ENCODE peak calls at places on chromosomes 1 and 21, in eight cellular contexts. One of them, this sample, is unnamed.

GRCh38 chr1:185917646-185918045 is 183.5 kb downstream of the HMCN1 start:
- DNase-seq in neural progenitor cell: peak; percentile 56
- DNase-seq in prostate gland: no peak
- DNase-seq in astrocyte: peak; percentile 33
- DNase-seq in uterus: no peak
- DNase-seq in testis: no peak
- DNase-seq in mesendoderm: peak; percentile 77
- DNase-seq in psoas muscle: no peak
- DNase-seq in this sample: no peak

GRCh38 chr1:240804475-240804874 is 192.5 kb upstream of the GREM2 start:
- DNase-seq in mesendoderm: no peak
- DNase-seq in psoas muscle: no peak
- DNase-seq in astrocyte: peak; percentile 68
- DNase-seq in uterus: no peak
- DNase-seq in testis: no peak
- DNase-seq in prostate gland: no peak
- DNase-seq in neural progenitor cell: no peak
- DNase-seq in this sample: no peak

GRCh38 chr1:156124557-156125483 is 10.3 kb downstream of the LMNA start:
- DNase-seq in neural progenitor cell: no peak
- DNase-seq in astrocyte: no peak
- DNase-seq in mesendoderm: no peak
- DNase-seq in uterus: peak; percentile 61
- DNase-seq in testis: peak; percentile 71
- DNase-seq in psoas muscle: peak; percentile 55
- DNase-seq in prostate gland: peak; percentile 64
- DNase-seq in this sample: peak; percentile 71

GRCh38 chr1:153404768-153405167 is 11.6 kb upstream of the S100A7A start:
- DNase-seq in psoas muscle: peak; percentile 28
- DNase-seq in testis: peak; percentile 61
- DNase-seq in prostate gland: no peak
- DNase-seq in astrocyte: no peak
- DNase-seq in neural progenitor cell: peak; percentile 24
- DNase-seq in uterus: no peak
- DNase-seq in mesendoderm: peak; percentile 54
- DNase-seq in this sample: no peak

GRCh38 chr1:93874025-93874651 is 4.9 kb downstream of the DNTTIP2 start:
- DNase-seq in psoas muscle: no peak
- DNase-seq in mesendoderm: peak; percentile 74
- DNase-seq in neural progenitor cell: peak; percentile 56
- DNase-seq in prostate gland: no peak
- DNase-seq in uterus: no peak
- DNase-seq in testis: no peak
- DNase-seq in astrocyte: no peak
- DNase-seq in this sample: no peak

GRCh38 chr1:36520056-36520455 is 37.3 kb upstream of the CSF3R start:
- DNase-seq in psoas muscle: no peak
- DNase-seq in testis: no peak
- DNase-seq in uterus: no peak
- DNase-seq in neural progenitor cell: peak; percentile 29
- DNase-seq in astrocyte: no peak
- DNase-seq in prostate gland: no peak
- DNase-seq in mesendoderm: no peak
- DNase-seq in this sample: no peak

GRCh38 chr1:90133133-90133532 is 138.2 kb downstream of the ZNF326 start:
- DNase-seq in neural progenitor cell: peak; percentile 80
- DNase-seq in testis: peak; percentile 21
- DNase-seq in psoas muscle: no peak
- DNase-seq in mesendoderm: peak; percentile 71
- DNase-seq in astrocyte: peak; percentile 10
- DNase-seq in prostate gland: no peak
- DNase-seq in uterus: no peak
- DNase-seq in this sample: no peak

GRCh38 chr1:97451944-97452343 is 468.9 kb downstream of the DPYD start:
- DNase-seq in astrocyte: no peak
- DNase-seq in psoas muscle: no peak
- DNase-seq in uterus: no peak
- DNase-seq in mesendoderm: no peak
- DNase-seq in prostate gland: no peak
- DNase-seq in testis: no peak
- DNase-seq in neural progenitor cell: no peak
- DNase-seq in this sample: no peak

GRCh38 chr1:52636701-52637695 is 4.0 kb downstream of the SHISAL2A start:
- DNase-seq in astrocyte: no peak
- DNase-seq in mesendoderm: peak; percentile 90
- DNase-seq in testis: no peak
- DNase-seq in psoas muscle: no peak
- DNase-seq in prostate gland: no peak
- DNase-seq in neural progenitor cell: peak; percentile 14
- DNase-seq in uterus: no peak
- DNase-seq in this sample: no peak

GRCh38 chr1:50474859-50475809 is 51.9 kb upstream of the DMRTA2 start:
- DNase-seq in neural progenitor cell: peak; percentile 56
- DNase-seq in prostate gland: no peak
- DNase-seq in uterus: no peak
- DNase-seq in astrocyte: no peak
- DNase-seq in psoas muscle: no peak
- DNase-seq in mesendoderm: peak; percentile 79
- DNase-seq in testis: no peak
- DNase-seq in this sample: no peak

GRCh38 chr1:234597894-234598293 is 12.1 kb downstream of the IRF2BP2 start:
- DNase-seq in mesendoderm: peak; percentile 61
- DNase-seq in astrocyte: no peak
- DNase-seq in testis: no peak
- DNase-seq in uterus: no peak
- DNase-seq in prostate gland: no peak
- DNase-seq in psoas muscle: no peak
- DNase-seq in neural progenitor cell: peak; percentile 56
- DNase-seq in this sample: no peak

GRCh38 chr21:38303300-38303699 is 46.5 kb downstream of the KCNJ15 start:
- DNase-seq in prostate gland: peak; percentile 90
- DNase-seq in uterus: peak; percentile 35
- DNase-seq in neural progenitor cell: no peak
- DNase-seq in testis: no peak
- DNase-seq in astrocyte: peak; percentile 84
- DNase-seq in mesendoderm: no peak
- DNase-seq in psoas muscle: peak; percentile 61
- DNase-seq in this sample: peak; percentile 93

GRCh38 chr1:245971711-245972085 is 535.4 kb downstream of the SMYD3 start:
- DNase-seq in testis: no peak
- DNase-seq in prostate gland: no peak
- DNase-seq in neural progenitor cell: no peak
- DNase-seq in astrocyte: peak; percentile 70
- DNase-seq in psoas muscle: no peak
- DNase-seq in uterus: no peak
- DNase-seq in mesendoderm: no peak
- DNase-seq in this sample: no peak

GRCh38 chr1:232223887-232224286 is 406.0 kb downstream of the SIPA1L2 start:
- DNase-seq in testis: no peak
- DNase-seq in mesendoderm: no peak
- DNase-seq in astrocyte: no peak
- DNase-seq in uterus: no peak
- DNase-seq in psoas muscle: no peak
- DNase-seq in neural progenitor cell: no peak
- DNase-seq in prostate gland: no peak
- DNase-seq in this sample: no peak

GRCh38 chr21:43762303-43763128 is 13.6 kb downstream of the CSTB start:
- DNase-seq in testis: no peak
- DNase-seq in prostate gland: no peak
- DNase-seq in uterus: no peak
- DNase-seq in mesendoderm: no peak
- DNase-seq in psoas muscle: no peak
- DNase-seq in astrocyte: no peak
- DNase-seq in neural progenitor cell: no peak
- DNase-seq in this sample: no peak

GRCh38 chr1:72170246-72170645 is 112.1 kb downstream of the NEGR1 start:
- DNase-seq in psoas muscle: no peak
- DNase-seq in neural progenitor cell: no peak
- DNase-seq in astrocyte: no peak
- DNase-seq in uterus: no peak
- DNase-seq in prostate gland: no peak
- DNase-seq in testis: no peak
- DNase-seq in mesendoderm: no peak
- DNase-seq in this sample: no peak

GRCh38 chr1:32187850-32188249 is 8.4 kb downstream of the TXLNA start:
- DNase-seq in testis: no peak
- DNase-seq in psoas muscle: no peak
- DNase-seq in neural progenitor cell: no peak
- DNase-seq in astrocyte: no peak
- DNase-seq in uterus: no peak
- DNase-seq in mesendoderm: no peak
- DNase-seq in prostate gland: no peak
- DNase-seq in this sample: no peak

GRCh38 chr1:39129514-39129913 is 75.0 kb upstream of the MACF1 start:
- DNase-seq in mesendoderm: peak; percentile 70
- DNase-seq in prostate gland: peak; percentile 15
- DNase-seq in neural progenitor cell: peak; percentile 21
- DNase-seq in astrocyte: no peak
- DNase-seq in testis: no peak
- DNase-seq in psoas muscle: no peak
- DNase-seq in uterus: no peak
- DNase-seq in this sample: no peak

GRCh38 chr1:1200876-1201810 is 5.2 kb downstream of the TNFRSF18 start:
- DNase-seq in mesendoderm: peak; percentile 40
- DNase-seq in astrocyte: peak; percentile 20
- DNase-seq in psoas muscle: peak; percentile 62
- DNase-seq in testis: peak; percentile 60
- DNase-seq in uterus: peak; percentile 75
- DNase-seq in neural progenitor cell: peak; percentile 72
- DNase-seq in prostate gland: peak; percentile 30
- DNase-seq in this sample: no peak

GRCh38 chr1:183272390-183272801 is 86.3 kb downstream of the LAMC2 start:
- DNase-seq in mesendoderm: no peak
- DNase-seq in astrocyte: peak; percentile 96
- DNase-seq in testis: no peak
- DNase-seq in prostate gland: no peak
- DNase-seq in psoas muscle: no peak
- DNase-seq in neural progenitor cell: no peak
- DNase-seq in uterus: no peak
- DNase-seq in this sample: no peak

GRCh38 chr1:78650114-78650513 is 483 bp downstream of the IFI44 start:
- DNase-seq in neural progenitor cell: no peak
- DNase-seq in prostate gland: no peak
- DNase-seq in uterus: no peak
- DNase-seq in mesendoderm: no peak
- DNase-seq in psoas muscle: no peak
- DNase-seq in astrocyte: peak; percentile 12
- DNase-seq in testis: no peak
- DNase-seq in this sample: no peak

GRCh38 chr1:29704430-29704829 is 468.1 kb downstream of the PTPRU start:
- DNase-seq in neural progenitor cell: no peak
- DNase-seq in astrocyte: no peak
- DNase-seq in psoas muscle: no peak
- DNase-seq in testis: no peak
- DNase-seq in uterus: no peak
- DNase-seq in mesendoderm: no peak
- DNase-seq in prostate gland: no peak
- DNase-seq in this sample: no peak

GRCh38 chr1:29708818-29709710 is 472.7 kb downstream of the PTPRU start:
- DNase-seq in mesendoderm: peak; percentile 50
- DNase-seq in prostate gland: peak; percentile 20
- DNase-seq in psoas muscle: no peak
- DNase-seq in uterus: no peak
- DNase-seq in testis: no peak
- DNase-seq in astrocyte: peak; percentile 87
- DNase-seq in neural progenitor cell: peak; percentile 10
- DNase-seq in this sample: no peak

GRCh38 chr1:29707796-29708195 is 471.5 kb downstream of the PTPRU start:
- DNase-seq in mesendoderm: no peak
- DNase-seq in neural progenitor cell: no peak
- DNase-seq in astrocyte: no peak
- DNase-seq in uterus: no peak
- DNase-seq in testis: no peak
- DNase-seq in psoas muscle: no peak
- DNase-seq in prostate gland: no peak
- DNase-seq in this sample: no peak

GRCh38 chr1:29708381-29708780 is 472.1 kb downstream of the PTPRU start:
- DNase-seq in testis: no peak
- DNase-seq in astrocyte: no peak
- DNase-seq in uterus: no peak
- DNase-seq in neural progenitor cell: no peak
- DNase-seq in mesendoderm: peak; percentile 7
- DNase-seq in prostate gland: no peak
- DNase-seq in psoas muscle: no peak
- DNase-seq in this sample: no peak

DNA sequence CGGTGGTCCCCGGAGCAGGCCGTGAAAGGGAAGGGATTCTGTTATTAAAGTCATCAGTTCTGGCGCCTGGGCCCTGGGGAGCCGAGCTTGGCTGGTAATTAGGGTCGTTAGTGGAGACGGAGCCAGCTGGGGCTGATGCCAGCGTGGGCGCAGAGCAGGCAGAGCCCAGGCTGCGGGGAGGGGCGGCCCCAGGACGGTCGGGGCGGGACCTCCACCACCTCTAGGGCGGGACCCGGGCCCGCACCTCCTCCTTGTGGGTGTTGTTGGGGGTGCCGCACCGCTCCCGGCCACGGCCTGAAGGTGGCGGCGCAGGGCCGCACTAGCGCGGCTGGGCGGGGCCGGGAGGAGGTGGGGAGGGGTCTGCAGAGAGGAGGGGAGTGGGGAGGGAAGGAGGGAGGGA is 470.6 kb downstream of the PTPRU start:
- DNase-seq in uterus: no peak
- DNase-seq in prostate gland: no peak
- DNase-seq in psoas muscle: no peak
- DNase-seq in testis: peak; percentile 26
- DNase-seq in mesendoderm: peak; percentile 92
- DNase-seq in astrocyte: peak; percentile 41
- DNase-seq in neural progenitor cell: peak; percentile 92
- DNase-seq in this sample: no peak
- H3K4me3 ChIP-seq in uterus: no peak overlapping the region
- H3K4me3 ChIP-seq in prostate gland: no peak overlapping the region
- H3K4me3 ChIP-seq in psoas muscle: no peak overlapping the region
- H3K4me3 ChIP-seq in testis: peak overlapping the region; percentile 49
- H3K4me3 ChIP-seq in mesendoderm: no peak overlapping the region
- H3K4me3 ChIP-seq in astrocyte: no peak overlapping the region
- H3K4me3 ChIP-seq in neural progenitor cell: peak overlapping the region; percentile 35
- H3K4me3 ChIP-seq in this sample: no peak overlapping the region

GRCh38 chr1:27548858-27549719 is 54.9 kb downstream of the AHDC1 start:
- DNase-seq in neural progenitor cell: no peak
- DNase-seq in testis: no peak
- DNase-seq in psoas muscle: no peak
- DNase-seq in mesendoderm: no peak
- DNase-seq in prostate gland: no peak
- DNase-seq in astrocyte: no peak
- DNase-seq in uterus: no peak
- DNase-seq in this sample: no peak
- H3K27ac ChIP-seq in neural progenitor cell: no peak overlapping the region
- H3K27ac ChIP-seq in testis: no peak overlapping the region
- H3K27ac ChIP-seq in psoas muscle: peak overlapping the region; percentile 95
- H3K27ac ChIP-seq in mesendoderm: no peak overlapping the region
- H3K27ac ChIP-seq in prostate gland: no peak overlapping the region
- H3K27ac ChIP-seq in astrocyte: no peak overlapping the region
- H3K27ac ChIP-seq in uterus: peak overlapping the region; percentile 98
- H3K27ac ChIP-seq in this sample: peak overlapping the region; percentile 82

GRCh38 chr1:2203671-2204383 is 9.3 kb upstream of the FAAP20 start:
- DNase-seq in uterus: no peak
- DNase-seq in mesendoderm: no peak
- DNase-seq in psoas muscle: no peak
- DNase-seq in testis: no peak
- DNase-seq in astrocyte: no peak
- DNase-seq in neural progenitor cell: no peak
- DNase-seq in prostate gland: no peak
- DNase-seq in this sample: no peak
- H3K4me3 ChIP-seq in uterus: peak overlapping the region; percentile 51
- H3K4me3 ChIP-seq in mesendoderm: no peak overlapping the region
- H3K4me3 ChIP-seq in psoas muscle: peak overlapping the region; percentile 69
- H3K4me3 ChIP-seq in testis: no peak overlapping the region
- H3K4me3 ChIP-seq in astrocyte: peak overlapping the region; percentile 60
- H3K4me3 ChIP-seq in neural progenitor cell: peak overlapping the region; percentile 66
- H3K4me3 ChIP-seq in prostate gland: peak overlapping the region; percentile 32
- H3K4me3 ChIP-seq in this sample: peak overlapping the region; percentile 72

GRCh38 chr1:83555871-83556270 is 443.1 kb downstream of the TTLL7 start:
- DNase-seq in uterus: no peak
- DNase-seq in mesendoderm: no peak
- DNase-seq in prostate gland: no peak
- DNase-seq in astrocyte: no peak
- DNase-seq in neural progenitor cell: no peak
- DNase-seq in testis: no peak
- DNase-seq in psoas muscle: no peak
- DNase-seq in this sample: no peak
- H3K27ac ChIP-seq in uterus: no peak overlapping the region
- H3K27ac ChIP-seq in mesendoderm: no peak overlapping the region
- H3K27ac ChIP-seq in prostate gland: no peak overlapping the region
- H3K27ac ChIP-seq in astrocyte: no peak overlapping the region
- H3K27ac ChIP-seq in neural progenitor cell: no peak overlapping the region
- H3K27ac ChIP-seq in testis: no peak overlapping the region
- H3K27ac ChIP-seq in psoas muscle: no peak overlapping the region
- H3K27ac ChIP-seq in this sample: peak overlapping the region; percentile 3